ENCODE peak calls at places on chromosomes 1 and 21, in eight cellular contexts. One of them, this sample, is unnamed.

GRCh38 chr21:15932681-15933200 is 203.0 kb downstream of the USP25 start:
- DNase-seq in epithelial cell of esophagus: no peak
- DNase-seq in A673: no peak
- DNase-seq in fibroblast of lung: peak
- DNase-seq in heart right ventricle: no peak
- DNase-seq in lower lobe of right lung: no peak
- DNase-seq in fibroblast of mammary gland: no peak
- DNase-seq in gastrocnemius medialis: no peak
- DNase-seq in this sample: no peak

GRCh38 chr1:23743287-23744052 is at the start of gene ELOA:
- DNase-seq in A673: peak
- DNase-seq in lower lobe of right lung: peak
- DNase-seq in heart right ventricle: peak
- DNase-seq in fibroblast of mammary gland: peak
- DNase-seq in gastrocnemius medialis: peak
- DNase-seq in epithelial cell of esophagus: peak
- DNase-seq in fibroblast of lung: peak
- DNase-seq in this sample: peak

GRCh38 chr1:170536924-170537551 is 5.1 kb downstream of the GORAB start:
- DNase-seq in heart right ventricle: no peak
- DNase-seq in lower lobe of right lung: no peak
- DNase-seq in A673: no peak
- DNase-seq in gastrocnemius medialis: no peak
- DNase-seq in fibroblast of mammary gland: peak
- DNase-seq in fibroblast of lung: peak
- DNase-seq in epithelial cell of esophagus: no peak
- DNase-seq in this sample: peak

GRCh38 chr1:53552146-53552940 is 93.1 kb downstream of the DMRTB1 start:
- DNase-seq in A673: no peak
- DNase-seq in epithelial cell of esophagus: no peak
- DNase-seq in gastrocnemius medialis: peak
- DNase-seq in fibroblast of mammary gland: no peak
- DNase-seq in fibroblast of lung: peak
- DNase-seq in heart right ventricle: no peak
- DNase-seq in lower lobe of right lung: peak
- DNase-seq in this sample: no peak

GRCh38 chr21:34994646-34995631 is 54.2 kb downstream of the RUNX1 start:
- DNase-seq in fibroblast of lung: no peak
- DNase-seq in A673: no peak
- DNase-seq in heart right ventricle: no peak
- DNase-seq in fibroblast of mammary gland: no peak
- DNase-seq in epithelial cell of esophagus: no peak
- DNase-seq in lower lobe of right lung: peak
- DNase-seq in gastrocnemius medialis: no peak
- DNase-seq in this sample: no peak

GRCh38 chr1:64975740-64976139 is 9.4 kb upstream of the JAK1 start:
- DNase-seq in lower lobe of right lung: no peak
- DNase-seq in heart right ventricle: no peak
- DNase-seq in fibroblast of lung: no peak
- DNase-seq in gastrocnemius medialis: no peak
- DNase-seq in A673: no peak
- DNase-seq in epithelial cell of esophagus: no peak
- DNase-seq in fibroblast of mammary gland: no peak
- DNase-seq in this sample: no peak

GRCh38 chr1:109543283-109543987 is 3.8 kb downstream of the GPR61 start:
- DNase-seq in A673: no peak
- DNase-seq in gastrocnemius medialis: no peak
- DNase-seq in epithelial cell of esophagus: no peak
- DNase-seq in heart right ventricle: no peak
- DNase-seq in lower lobe of right lung: no peak
- DNase-seq in fibroblast of lung: no peak
- DNase-seq in fibroblast of mammary gland: no peak
- DNase-seq in this sample: no peak

GRCh38 chr1:160401972-160402795 is 1.8 kb downstream of the VANGL2 start:
- DNase-seq in lower lobe of right lung: no peak
- DNase-seq in fibroblast of mammary gland: no peak
- DNase-seq in fibroblast of lung: no peak
- DNase-seq in gastrocnemius medialis: no peak
- DNase-seq in epithelial cell of esophagus: no peak
- DNase-seq in heart right ventricle: no peak
- DNase-seq in A673: no peak
- DNase-seq in this sample: no peak

GRCh38 chr21:36694593-36695282 is 4.2 kb upstream of the SIM2 start:
- DNase-seq in lower lobe of right lung: no peak
- DNase-seq in fibroblast of lung: no peak
- DNase-seq in epithelial cell of esophagus: no peak
- DNase-seq in A673: no peak
- DNase-seq in heart right ventricle: no peak
- DNase-seq in gastrocnemius medialis: no peak
- DNase-seq in fibroblast of mammary gland: no peak
- DNase-seq in this sample: no peak

GRCh38 chr1:54362881-54363340 is 43.3 kb downstream of the SSBP3 start:
- DNase-seq in lower lobe of right lung: no peak
- DNase-seq in epithelial cell of esophagus: no peak
- DNase-seq in A673: no peak
- DNase-seq in heart right ventricle: no peak
- DNase-seq in gastrocnemius medialis: peak
- DNase-seq in fibroblast of mammary gland: peak
- DNase-seq in fibroblast of lung: no peak
- DNase-seq in this sample: peak

GRCh38 chr1:100624886-100625430 is 87.0 kb downstream of the GPR88 start:
- DNase-seq in gastrocnemius medialis: no peak
- DNase-seq in fibroblast of lung: peak
- DNase-seq in lower lobe of right lung: no peak
- DNase-seq in fibroblast of mammary gland: peak
- DNase-seq in epithelial cell of esophagus: no peak
- DNase-seq in heart right ventricle: no peak
- DNase-seq in A673: no peak
- DNase-seq in this sample: peak

GRCh38 chr1:25065246-25066238 is 135.5 kb upstream of the RUNX3 start:
- DNase-seq in fibroblast of lung: peak
- DNase-seq in fibroblast of mammary gland: peak
- DNase-seq in A673: no peak
- DNase-seq in epithelial cell of esophagus: no peak
- DNase-seq in heart right ventricle: no peak
- DNase-seq in gastrocnemius medialis: no peak
- DNase-seq in lower lobe of right lung: peak
- DNase-seq in this sample: peak

GRCh38 chr1:245276426-245276825 is 121.6 kb downstream of the KIF26B start:
- DNase-seq in epithelial cell of esophagus: no peak
- DNase-seq in gastrocnemius medialis: no peak
- DNase-seq in heart right ventricle: no peak
- DNase-seq in fibroblast of mammary gland: no peak
- DNase-seq in fibroblast of lung: no peak
- DNase-seq in lower lobe of right lung: no peak
- DNase-seq in A673: no peak
- DNase-seq in this sample: no peak

DNA sequence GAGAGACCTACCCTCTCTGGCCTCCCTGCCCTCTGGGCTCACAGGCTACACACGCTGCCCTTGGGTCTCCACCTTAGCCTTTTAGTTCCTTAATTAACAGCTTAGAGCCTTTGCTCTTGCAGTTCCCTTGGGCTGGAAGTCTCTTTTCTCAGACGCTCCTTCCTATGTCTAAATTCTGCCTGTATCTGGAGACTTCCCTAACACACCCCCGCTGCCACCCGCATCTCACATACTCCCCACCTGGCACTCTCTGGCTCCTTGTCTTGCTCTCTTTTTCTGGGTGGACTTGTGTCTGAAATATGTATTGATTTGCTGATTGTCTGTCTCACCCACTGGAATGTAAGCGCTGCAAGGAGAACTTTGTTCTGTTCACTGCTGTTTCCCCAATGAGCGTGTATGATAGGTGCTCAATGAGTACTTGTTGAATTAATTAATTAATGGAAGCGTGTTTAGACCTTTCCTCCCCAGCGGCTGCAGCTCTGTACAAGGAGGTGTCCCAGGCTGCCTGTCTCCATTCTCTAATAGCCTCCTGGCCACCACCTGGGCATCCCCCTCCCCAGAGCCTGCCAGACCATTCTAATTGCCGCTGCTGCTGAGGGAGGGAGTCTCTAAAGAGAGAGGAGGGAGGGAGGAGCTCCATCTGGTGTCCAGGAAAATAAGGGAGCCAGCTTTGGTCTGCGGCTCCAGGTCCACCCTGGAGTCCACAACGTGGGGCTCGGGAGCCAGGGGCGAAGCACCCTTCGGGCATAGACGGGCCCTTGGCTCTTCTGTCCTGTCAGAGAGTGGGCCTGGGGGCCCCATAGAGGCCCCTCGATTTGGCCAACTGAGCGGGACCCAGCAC is 95.3 kb downstream of the RNF220 start:
- DNase-seq in A673: no peak
- DNase-seq in gastrocnemius medialis: no peak
- DNase-seq in lower lobe of right lung: no peak
- DNase-seq in fibroblast of lung: peak
- DNase-seq in heart right ventricle: peak
- DNase-seq in epithelial cell of esophagus: peak
- DNase-seq in fibroblast of mammary gland: peak
- DNase-seq in this sample: no peak
- TF ChIP-seq CTCF in A673: peak
- TF ChIP-seq CTCF in gastrocnemius medialis: no peak
- TF ChIP-seq CTCF in lower lobe of right lung: peak
- TF ChIP-seq CTCF in fibroblast of lung: peak
- TF ChIP-seq CTCF in heart right ventricle: peak
- TF ChIP-seq CTCF in epithelial cell of esophagus: peak
- TF ChIP-seq CTCF in fibroblast of mammary gland: peak
- TF ChIP-seq CTCF in this sample: peak

DNA sequence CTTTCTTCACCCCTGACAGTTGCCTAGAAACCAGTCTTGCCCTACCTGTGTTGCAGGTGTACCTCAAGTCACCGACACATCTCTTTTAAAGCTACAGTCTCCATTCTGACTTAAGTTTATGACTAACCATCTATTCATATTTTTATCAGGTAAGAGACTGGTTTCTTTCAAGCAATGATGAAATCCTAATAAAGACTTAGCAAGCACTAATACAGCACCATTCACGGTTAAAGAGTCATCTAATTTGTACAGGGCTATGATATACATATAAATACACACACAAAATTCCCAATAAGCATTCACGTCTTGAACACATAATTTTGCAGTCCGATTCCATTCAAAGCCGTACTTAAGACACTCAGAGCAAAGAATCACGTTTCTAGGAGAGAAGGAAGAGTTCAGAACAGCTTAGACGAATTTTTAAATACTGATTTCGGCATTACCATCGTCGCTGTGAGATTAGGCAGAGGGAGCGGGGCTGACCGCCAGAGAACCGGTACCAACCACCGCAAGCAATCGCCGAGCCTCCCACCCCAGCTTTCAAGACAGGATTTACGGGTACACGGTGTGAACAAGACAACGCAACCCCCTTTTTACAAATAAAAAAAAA is 943 bp downstream of the ERRFI1 start:
- DNase-seq in heart right ventricle: no peak
- DNase-seq in epithelial cell of esophagus: peak
- DNase-seq in lower lobe of right lung: no peak
- DNase-seq in gastrocnemius medialis: no peak
- DNase-seq in A673: no peak
- DNase-seq in fibroblast of lung: peak
- DNase-seq in fibroblast of mammary gland: peak
- DNase-seq in this sample: no peak
- H3K4me3 ChIP-seq in heart right ventricle: peak
- H3K4me3 ChIP-seq in epithelial cell of esophagus: peak
- H3K4me3 ChIP-seq in lower lobe of right lung: peak
- H3K4me3 ChIP-seq in gastrocnemius medialis: peak
- H3K4me3 ChIP-seq in A673: peak
- H3K4me3 ChIP-seq in fibroblast of lung: peak
- H3K4me3 ChIP-seq in fibroblast of mammary gland: peak
- H3K4me3 ChIP-seq in this sample: peak

GRCh38 chr1:168092151-168092550 is 44.6 kb downstream of the GPR161 start:
- DNase-seq in fibroblast of lung: no peak
- DNase-seq in lower lobe of right lung: no peak
- DNase-seq in heart right ventricle: no peak
- DNase-seq in epithelial cell of esophagus: no peak
- DNase-seq in gastrocnemius medialis: no peak
- DNase-seq in A673: no peak
- DNase-seq in fibroblast of mammary gland: no peak
- DNase-seq in this sample: peak

GRCh38 chr1:168091720-168092119 is 45.0 kb downstream of the GPR161 start:
- DNase-seq in A673: no peak
- DNase-seq in epithelial cell of esophagus: no peak
- DNase-seq in lower lobe of right lung: no peak
- DNase-seq in heart right ventricle: no peak
- DNase-seq in fibroblast of lung: no peak
- DNase-seq in fibroblast of mammary gland: no peak
- DNase-seq in gastrocnemius medialis: no peak
- DNase-seq in this sample: no peak

GRCh38 chr1:168091063-168091462 is 45.7 kb downstream of the GPR161 start:
- DNase-seq in heart right ventricle: no peak
- DNase-seq in lower lobe of right lung: no peak
- DNase-seq in gastrocnemius medialis: no peak
- DNase-seq in fibroblast of mammary gland: no peak
- DNase-seq in epithelial cell of esophagus: no peak
- DNase-seq in fibroblast of lung: no peak
- DNase-seq in A673: no peak
- DNase-seq in this sample: no peak

GRCh38 chr1:168093616-168094015 is 43.1 kb downstream of the GPR161 start:
- DNase-seq in epithelial cell of esophagus: no peak
- DNase-seq in fibroblast of mammary gland: no peak
- DNase-seq in A673: no peak
- DNase-seq in gastrocnemius medialis: no peak
- DNase-seq in lower lobe of right lung: no peak
- DNase-seq in heart right ventricle: no peak
- DNase-seq in fibroblast of lung: no peak
- DNase-seq in this sample: no peak

GRCh38 chr1:168092566-168093355 is 44.0 kb downstream of the GPR161 start:
- DNase-seq in fibroblast of mammary gland: peak
- DNase-seq in heart right ventricle: no peak
- DNase-seq in A673: no peak
- DNase-seq in lower lobe of right lung: no peak
- DNase-seq in fibroblast of lung: peak
- DNase-seq in gastrocnemius medialis: no peak
- DNase-seq in epithelial cell of esophagus: peak
- DNase-seq in this sample: peak
- TF ChIP-seq CTCF in fibroblast of mammary gland: no peak
- TF ChIP-seq CTCF in heart right ventricle: peak
- TF ChIP-seq CTCF in A673: peak
- TF ChIP-seq CTCF in lower lobe of right lung: peak
- TF ChIP-seq CTCF in fibroblast of lung: peak
- TF ChIP-seq CTCF in gastrocnemius medialis: no peak
- TF ChIP-seq CTCF in epithelial cell of esophagus: peak
- TF ChIP-seq CTCF in this sample: peak

GRCh38 chr1:9900142-9901043 is 9.7 kb downstream of the CTNNBIP1 start:
- DNase-seq in lower lobe of right lung: peak
- DNase-seq in fibroblast of mammary gland: no peak
- DNase-seq in A673: no peak
- DNase-seq in epithelial cell of esophagus: no peak
- DNase-seq in fibroblast of lung: peak
- DNase-seq in heart right ventricle: peak
- DNase-seq in gastrocnemius medialis: peak
- DNase-seq in this sample: no peak
- H3K4me3 ChIP-seq in lower lobe of right lung: peak
- H3K4me3 ChIP-seq in fibroblast of mammary gland: no peak
- H3K4me3 ChIP-seq in A673: no peak
- H3K4me3 ChIP-seq in epithelial cell of esophagus: no peak
- H3K4me3 ChIP-seq in fibroblast of lung: no peak
- H3K4me3 ChIP-seq in heart right ventricle: peak
- H3K4me3 ChIP-seq in gastrocnemius medialis: no peak
- H3K4me3 ChIP-seq in this sample: no peak